ENCODE peak calls at places on chromosomes 13 and 19, in six cellular contexts. Q is sigmoid colon; N is CD8-positive, alpha-beta T cell; G is pancreas; W is psoas muscle; J is right lobe of liver. K is an unnamed sample. For H3K27me3, the result is how much of the 10 kb centered on the place peaks cover.

GRCh38 chr13:78334059-78334458 is 269.3 kb downstream of the POU4F1 start:
- DNase-seq in Q (no peak), N (no peak), G (no peak), W (no peak), J (no peak), K (no peak)

GRCh38 chr13:66933994-66934393 is 296.1 kb downstream of the PCDH9 start:
- DNase-seq in Q (no peak), N (no peak), G (no peak), W (no peak), J (no peak), K (peak)

GRCh38 chr13:39881887-39882286 is 226.4 kb downstream of the COG6 start:
- DNase-seq in Q (no peak), N (no peak), G (no peak), W (no peak), J (no peak), K (no peak)

GRCh38 chr19:17348700-17349099 is 11.3 kb downstream of the GTPBP3 start:
- DNase-seq in Q (peak), N (no peak), G (peak), W (peak), J (peak), K (no peak)

GRCh38 chr13:111626371-111627305 is 306.2 kb downstream of the TEX29 start:
- DNase-seq in Q (no peak), N (no peak), G (no peak), W (no peak), J (no peak), K (no peak)

GRCh38 chr13:110485604-110486003 is 75.9 kb downstream of the RAB20 start:
- DNase-seq in Q (no peak), N (no peak), G (no peak), W (no peak), J (no peak), K (peak)

GRCh38 chr13:91247768-91248167 is 99.7 kb upstream of the MIR17HG start:
- DNase-seq in Q (no peak), N (no peak), G (no peak), W (no peak), J (no peak), K (peak)

GRCh38 chr19:5501907-5502306 is 46.7 kb downstream of the ZNRF4 start:
- DNase-seq in Q (no peak), N (no peak), G (no peak), W (no peak), J (no peak), K (no peak)

GRCh38 chr13:18212873-18213272 is 968.8 kb downstream of the TUBA3C start:
- DNase-seq in Q (no peak), N (no peak), G (no peak), W (no peak), J (no peak), K (peak)

GRCh38 chr19:58466089-58466759 is 656 bp upstream of the ZNF324 start:
- DNase-seq in Q (no peak), N (no peak), G (no peak), W (no peak), J (no peak), K (no peak)

GRCh38 chr19:18415177-18415867 is 3.9 kb upstream of the SSBP4 start:
- DNase-seq in Q (peak), N (no peak), G (peak), W (peak), J (peak), K (peak)

GRCh38 chr19:17867087-17867486 is 4.7 kb upstream of the SLC5A5 start:
- DNase-seq in Q (no peak), N (no peak), G (no peak), W (no peak), J (no peak), K (no peak)

GRCh38 chr13:44739539-44739938 is 163.4 kb upstream of the TSC22D1 start:
- DNase-seq in Q (no peak), N (no peak), G (no peak), W (no peak), J (no peak), K (no peak)

GRCh38 chr19:19098084-19098702 is 34.4 kb downstream of the SLC25A42 start:
- DNase-seq in Q (no peak), N (no peak), G (no peak), W (no peak), J (no peak), K (no peak)

GRCh38 chr19:49790866-49791265 is 22.2 kb downstream of the FUZ start:
- DNase-seq in Q (peak), N (no peak), G (no peak), W (peak), J (no peak), K (no peak)

GRCh38 chr19:11373166-11373884 is 1.1 kb upstream of the SWSAP1 start:
- DNase-seq in Q (no peak), N (no peak), G (no peak), W (no peak), J (no peak), K (peak)

GRCh38 chr19:12990853-12991252 is 4.4 kb upstream of the NFIX start:
- DNase-seq in Q (no peak), N (no peak), G (no peak), W (no peak), J (no peak), K (no peak)

GRCh38 chr13:35718084-35718483 is 241.6 kb upstream of the MAB21L1 start:
- DNase-seq in Q (no peak), N (no peak), G (no peak), W (no peak), J (no peak), K (no peak)

GRCh38 chr13:28220166-28220565 is 81.8 kb downstream of the PAN3 start:
- DNase-seq in Q (no peak), N (no peak), G (no peak), W (no peak), J (no peak), K (peak)

GRCh38 chr13:24271611-24272451 is 37.5 kb upstream of the C1QTNF9 start:
- DNase-seq in Q (peak), N (peak), G (peak), W (peak), J (peak), K (no peak)

GRCh38 chr13:41900918-41901317 is 60.0 kb downstream of the VWA8 start:
- DNase-seq in Q (no peak), N (no peak), G (no peak), W (no peak), J (no peak), K (no peak)

GRCh38 chr19:6312018-6312417 is 21.4 kb downstream of the ACER1 start:
- DNase-seq in Q (no peak), N (no peak), G (no peak), W (no peak), J (no peak), K (no peak)

GRCh38 chr13:95267662-95268369 is 33.4 kb downstream of the ABCC4 start:
- DNase-seq in Q (peak), N (no peak), G (no peak), W (no peak), J (peak), K (peak)

GRCh38 chr13:99617474-99618255 is 116.4 kb downstream of the TM9SF2 start:
- DNase-seq in Q (no peak), N (no peak), G (no peak), W (peak), J (peak), K (peak)

GRCh38 chr19:9144920-9145319 is 4.7 kb downstream of the ZNF317 start:
- DNase-seq in Q (no peak), N (no peak), G (no peak), W (no peak), J (no peak), K (no peak)

GRCh38 chr19:9139609-9140158 is 513 bp upstream of the ZNF317 start:
- DNase-seq in Q (no peak), N (no peak), G (no peak), W (no peak), J (no peak), K (no peak)

DNA sequence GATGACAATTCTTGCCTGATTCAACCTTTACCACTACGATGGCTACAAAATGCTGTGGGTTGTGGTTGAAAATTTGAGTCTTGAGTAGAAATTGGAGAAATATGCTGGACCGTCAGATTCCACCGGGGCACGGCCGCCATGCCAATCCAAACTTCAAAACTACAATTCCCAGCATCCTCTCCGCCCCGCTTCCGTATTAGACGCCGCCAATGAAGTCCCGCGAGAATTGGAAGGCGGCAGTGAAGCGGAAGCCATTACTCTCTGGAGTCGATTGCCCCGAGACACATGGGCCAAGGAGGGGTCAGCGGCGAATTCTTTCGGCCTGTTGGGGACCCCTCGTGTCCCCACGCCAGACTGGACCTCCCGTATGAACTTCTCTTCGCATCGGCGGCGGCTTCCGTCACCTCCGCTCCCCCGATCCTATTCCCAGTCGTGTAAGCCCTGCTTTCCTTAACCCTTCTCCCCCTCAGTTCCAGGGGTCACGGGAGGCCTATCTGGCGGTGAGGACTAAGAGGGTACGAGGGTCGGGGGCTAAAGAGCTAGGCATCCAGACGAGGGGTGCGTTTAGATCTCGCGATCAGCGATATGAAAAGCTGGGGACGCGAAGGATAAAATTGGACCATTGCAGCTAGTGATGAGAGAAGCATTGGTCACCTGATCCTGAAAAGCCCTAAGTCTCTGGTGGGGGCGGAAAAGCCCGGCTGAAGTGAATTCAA is at the start of gene ZNF317:
- DNase-seq in Q (peak), N (peak), G (peak), W (peak), J (peak), K (peak)
- H3K27ac ChIP-seq in Q (peak), N (peak), G (peak), W (peak), J (peak), K (peak)

DNA sequence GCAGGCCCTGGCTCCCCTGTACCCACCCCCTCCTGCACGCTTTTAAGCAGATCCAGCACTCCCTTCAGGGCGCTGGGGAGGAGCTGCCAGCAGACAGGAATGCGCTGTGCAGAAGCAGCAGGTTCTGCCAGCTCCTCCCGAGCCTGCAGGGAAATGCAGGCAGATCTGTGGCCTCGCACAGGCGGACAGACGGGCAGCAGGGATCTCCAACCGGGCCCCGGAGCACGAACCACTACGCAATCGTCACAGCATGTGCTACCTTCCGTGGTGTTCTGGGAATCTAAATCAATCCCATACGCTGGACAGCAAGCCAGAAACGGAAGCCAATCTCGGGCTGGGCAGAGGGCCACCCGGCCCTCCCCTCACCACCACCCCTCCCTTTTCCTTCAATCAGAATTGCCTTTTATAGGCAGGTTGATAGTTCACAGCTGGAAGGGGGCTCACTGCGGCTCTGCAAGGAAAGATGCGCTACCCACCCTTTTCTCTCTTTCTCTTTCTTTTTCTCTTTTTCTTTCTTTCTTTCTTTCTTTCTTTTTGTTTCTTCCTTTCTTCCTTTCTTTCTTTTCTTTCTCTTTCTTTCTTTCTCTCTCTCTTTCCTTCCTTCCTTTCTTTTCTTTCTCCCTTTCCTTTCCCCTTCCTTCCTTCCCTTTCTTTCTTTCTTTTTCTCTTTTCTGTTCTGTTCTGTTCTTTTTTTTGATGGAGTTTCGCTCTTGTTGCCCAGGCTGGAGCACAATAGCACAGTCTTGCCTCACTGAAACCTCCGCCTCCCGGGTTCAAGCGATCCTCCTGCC is 99.9 kb downstream of the GNG7 start:
- DNase-seq in Q (peak), N (no peak), G (peak), W (peak), J (peak), K (peak)
- TF ChIP-seq CTCF in Q (no peak), N (no peak), G (no peak), W (no peak), J (no peak), K (no peak)

GRCh38 chr13:21741396-21741795 is 70.5 kb downstream of the FGF9 start:
- DNase-seq in Q (no peak), N (no peak), G (no peak), W (no peak), J (no peak), K (no peak)

GRCh38 chr13:21736926-21737325 is 66.1 kb downstream of the FGF9 start:
- DNase-seq in Q (no peak), N (no peak), G (no peak), W (no peak), J (no peak), K (no peak)

GRCh38 chr13:21735621-21736401 is 64.9 kb downstream of the FGF9 start:
- DNase-seq in Q (no peak), N (no peak), G (no peak), W (no peak), J (no peak), K (no peak)

GRCh38 chr13:21739771-21740170 is 68.9 kb downstream of the FGF9 start:
- DNase-seq in Q (no peak), N (no peak), G (no peak), W (no peak), J (no peak), K (no peak)

GRCh38 chr13:21738636-21739035 is 67.8 kb downstream of the FGF9 start:
- DNase-seq in Q (no peak), N (no peak), G (no peak), W (no peak), J (no peak), K (no peak)
- H3K27me3 ChIP-seq in Q (under half), N (under half), G (under half), W (under half), J (under half), K (under half)

DNA sequence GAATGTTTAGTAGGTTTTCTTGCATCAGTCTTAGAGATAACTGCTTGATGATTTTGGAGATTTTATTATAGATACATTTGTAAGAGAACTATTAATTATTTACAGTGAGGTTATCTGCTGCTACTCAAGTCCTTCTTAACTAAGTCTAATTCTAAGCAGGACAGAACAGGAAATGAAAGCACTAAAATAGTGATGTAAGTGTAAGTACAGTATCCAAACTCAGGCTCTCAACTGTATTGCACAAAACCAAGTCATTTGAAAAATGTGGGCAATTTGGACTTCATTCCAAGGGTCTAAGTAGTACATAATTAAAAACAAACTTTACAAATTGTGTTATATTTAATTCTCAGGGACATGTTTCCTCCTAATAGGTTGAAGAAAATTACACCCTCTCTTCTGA is 417.1 kb downstream of the ITGBL1 start:
- DNase-seq in Q (no peak), N (no peak), G (no peak), W (no peak), J (no peak), K (no peak)
- H3K27ac ChIP-seq in Q (no peak), N (no peak), G (no peak), W (no peak), J (no peak), K (no peak)

GRCh38 chr19:37655689-37656491 is 625 bp upstream of the ZFP30 start:
- DNase-seq in Q (peak), N (peak), G (peak), W (peak), J (peak), K (peak)
- TF ChIP-seq CTCF in Q (no peak), N (no peak), G (no peak), W (no peak), J (no peak), K (no peak)

GRCh38 chr19:23872282-23872919 is 42.3 kb upstream of the ZNF726 start:
- DNase-seq in Q (no peak), N (no peak), G (no peak), W (no peak), J (no peak), K (no peak)
- H3K27me3 ChIP-seq in Q (under half), N (under half), G (under half), W (under half), J (under half), K (under half)

GRCh38 chr13:32225494-32225931 is 89.7 kb downstream of the ZAR1L start:
- DNase-seq in Q (no peak), N (no peak), G (no peak), W (no peak), J (no peak), K (peak)
- H3K27ac ChIP-seq in Q (peak), N (no peak), G (no peak), W (no peak), J (no peak), K (no peak)

K was measured in cardiac muscle cell.